ENCODE peak calls at places on chromosomes 6 and 20, in eight cellular contexts. W, U, O, V, X, K, M and G are unnamed samples.

GRCh38 chr6:131948692-131949614 is 2.2 kb downstream of the CCN2 start:
- DNase-seq in X (no peak), V (peak), W (peak), O (no peak), M (no peak), K (no peak), U (peak), G (no peak)

GRCh38 chr20:6519556-6519955 is 247.9 kb upstream of the BMP2 start:
- DNase-seq in V (peak), M (no peak), W (no peak), U (peak), K (no peak), O (no peak), X (no peak), G (no peak)

GRCh38 chr6:34986845-34987246 is 97.8 kb downstream of the ANKS1A start:
- DNase-seq in W (peak), O (peak), V (peak), K (peak), X (peak), M (peak), U (peak), G (peak)

GRCh38 chr6:31660998-31661866 is 654 bp upstream of the C6orf47 start:
- DNase-seq in K (no peak), X (no peak), V (no peak), O (no peak), U (peak), W (no peak), M (no peak), G (no peak)

GRCh38 chr20:36632487-36633284 is 13.3 kb downstream of the SLA2 start:
- DNase-seq in V (no peak), W (no peak), O (no peak), X (no peak), K (no peak), M (no peak), U (no peak), G (no peak)

GRCh38 chr20:23924751-23925150 is 45.2 kb upstream of the CST5 start:
- DNase-seq in M (no peak), X (no peak), K (no peak), U (no peak), V (no peak), O (no peak), W (no peak), G (no peak)

GRCh38 chr20:63908008-63908682 is 13.2 kb downstream of the DNAJC5 start:
- DNase-seq in V (no peak), M (no peak), U (no peak), W (no peak), K (no peak), O (no peak), X (peak), G (peak)

GRCh38 chr6:15922510-15923307 is 206.2 kb upstream of the MYLIP start:
- DNase-seq in V (peak), M (no peak), W (peak), X (no peak), O (no peak), K (no peak), U (no peak), G (no peak)

GRCh38 chr6:158649289-158650143 is at the start of gene SYTL3:
- DNase-seq in K (peak), V (no peak), U (peak), X (peak), M (no peak), O (peak), W (no peak), G (peak)

GRCh38 chr6:10381133-10381829 is 33.6 kb downstream of the TFAP2A start:
- DNase-seq in V (no peak), U (no peak), M (no peak), W (no peak), X (no peak), K (no peak), O (no peak), G (peak)

GRCh38 chr6:2037230-2037926 is 208.0 kb downstream of the GMDS start:
- DNase-seq in V (peak), X (no peak), M (no peak), W (no peak), K (no peak), U (no peak), O (no peak), G (no peak)

GRCh38 chr6:39804666-39805065 is 12.5 kb downstream of the DAAM2 start:
- DNase-seq in M (no peak), W (peak), K (no peak), O (no peak), U (no peak), V (peak), X (no peak), G (no peak)

GRCh38 chr6:14079433-14079832 is 38.1 kb upstream of the CD83 start:
- DNase-seq in K (no peak), M (no peak), W (no peak), O (no peak), V (peak), X (no peak), U (peak), G (no peak)

GRCh38 chr20:19301142-19301541 is 88.7 kb downstream of the SLC24A3 start:
- DNase-seq in V (peak), X (no peak), M (no peak), W (no peak), U (no peak), K (no peak), O (no peak), G (no peak)

GRCh38 chr6:14002176-14002947 is 77.6 kb downstream of the RNF182 start:
- DNase-seq in W (no peak), X (no peak), K (no peak), U (no peak), V (no peak), O (no peak), M (no peak), G (no peak)

GRCh38 chr20:19019734-19020364 is 192.6 kb upstream of the SLC24A3 start:
- DNase-seq in O (no peak), K (no peak), U (no peak), V (no peak), M (no peak), X (no peak), W (no peak), G (no peak)

GRCh38 chr6:84581494-84582259 is 182.7 kb downstream of the TBX18 start:
- DNase-seq in M (no peak), O (no peak), W (peak), X (no peak), V (peak), U (peak), K (no peak), G (no peak)

GRCh38 chr20:63742381-63743024 is 2.9 kb downstream of the SLC2A4RG start:
- DNase-seq in K (no peak), X (no peak), V (no peak), O (no peak), U (no peak), W (no peak), M (no peak), G (no peak)

GRCh38 chr6:111478749-111479148 is 4.3 kb downstream of the REV3L start:
- DNase-seq in W (no peak), U (peak), M (no peak), X (no peak), V (peak), K (no peak), O (no peak), G (no peak)

GRCh38 chr6:43231053-43231452 is 1.8 kb upstream of the DNPH1 start:
- DNase-seq in O (no peak), V (no peak), W (no peak), X (no peak), U (no peak), M (no peak), K (no peak), G (no peak)

GRCh38 chr6:16168858-16169257 is 40.0 kb downstream of the MYLIP start:
- DNase-seq in K (no peak), V (no peak), M (no peak), U (peak), O (no peak), X (no peak), W (no peak), G (no peak)

GRCh38 chr6:17589402-17590116 is 10.5 kb upstream of the FAM8A1 start:
- DNase-seq in O (no peak), W (peak), V (peak), K (no peak), M (no peak), X (peak), U (peak), G (no peak)

GRCh38 chr6:23308166-23308565 is 738.8 kb downstream of the HDGFL1 start:
- DNase-seq in K (no peak), X (no peak), M (no peak), U (no peak), V (peak), W (no peak), O (no peak), G (no peak)

GRCh38 chr6:137638926-137639706 is 144.9 kb upstream of the OLIG3 start:
- DNase-seq in O (no peak), X (no peak), K (no peak), M (no peak), V (no peak), U (no peak), W (peak), G (no peak)

GRCh38 chr20:33392016-33392415 is 9.3 kb downstream of the CDK5RAP1 start:
- DNase-seq in M (no peak), K (no peak), X (no peak), W (peak), V (no peak), U (no peak), O (no peak), G (no peak)

GRCh38 chr20:53706008-53706481 is 112.4 kb upstream of the ZNF217 start:
- DNase-seq in K (no peak), V (peak), X (no peak), M (no peak), U (peak), W (no peak), O (no peak), G (no peak)

GRCh38 chr20:31595654-31596411 is 9.3 kb upstream of the ID1 start:
- DNase-seq in W (peak), M (peak), X (peak), K (no peak), O (no peak), U (peak), V (peak), G (peak)

GRCh38 chr6:108598316-108598863 is 37.7 kb downstream of the FOXO3 start:
- DNase-seq in W (peak), X (no peak), U (peak), M (no peak), K (no peak), O (no peak), V (peak), G (no peak)

GRCh38 chr20:1108437-1108920 is 9.9 kb upstream of the PSMF1 start:
- DNase-seq in U (peak), W (no peak), M (peak), X (peak), V (peak), O (peak), K (peak), G (peak)

GRCh38 chr20:10558635-10559187 is 115.1 kb downstream of the JAG1 start:
- DNase-seq in O (peak), V (peak), M (no peak), U (peak), K (no peak), W (peak), X (no peak), G (no peak)

GRCh38 chr6:96809119-96809518 is 28.2 kb downstream of the GPR63 start:
- DNase-seq in K (no peak), X (no peak), O (no peak), W (no peak), U (no peak), M (no peak), V (peak), G (no peak)